ENCODE peak calls at places on chromosomes 2 and 18, in ten cellular contexts. U, M, H, X, R, L, J, V, G and T are unnamed samples.

GRCh38 chr2:28420717-28421116 is 28.1 kb downstream of the FOSL2 start:
- DNase-seq in U (no peak), M (no peak), H (no peak), X (no peak), R (no peak), L (no peak), J (no peak), V (no peak), G (no peak), T (no peak)

GRCh38 chr2:160220001-160220400 is 19.9 kb upstream of the ITGB6 start:
- DNase-seq in U (no peak), M (no peak), H (no peak), X (no peak), R (no peak), L (no peak), J (no peak), V (no peak), G (no peak), T (no peak)

GRCh38 chr2:233553366-233553765 is 13.2 kb downstream of the USP40 start:
- DNase-seq in U (no peak), M (no peak), H (no peak), X (no peak), R (peak), L (no peak), J (no peak), V (no peak), G (no peak), T (no peak)

GRCh38 chr2:160581035-160581434 is 87.4 kb upstream of the RBMS1 start:
- DNase-seq in U (no peak), M (no peak), H (no peak), X (no peak), R (peak), L (peak), J (no peak), V (no peak), G (no peak), T (peak)

GRCh38 chr2:44121899-44122298 is 46.8 kb upstream of the PPM1B start:
- DNase-seq in U (no peak), M (no peak), H (no peak), X (no peak), R (no peak), L (no peak), J (no peak), V (no peak), G (no peak), T (no peak)

GRCh38 chr2:160174322-160174721 is 25.8 kb downstream of the ITGB6 start:
- DNase-seq in U (no peak), M (no peak), H (no peak), X (no peak), R (no peak), L (no peak), J (no peak), V (no peak), G (no peak), T (no peak)

GRCh38 chr2:219186754-219187456 is 8.8 kb downstream of the RETREG2 start:
- DNase-seq in U (no peak), M (peak), H (no peak), X (no peak), R (no peak), L (no peak), J (no peak), V (no peak), G (no peak), T (no peak)

GRCh38 chr2:64987963-64988419 is 1.2 kb upstream of the SLC1A4 start:
- DNase-seq in U (no peak), M (no peak), H (no peak), X (no peak), R (peak), L (no peak), J (no peak), V (no peak), G (no peak), T (no peak)

GRCh38 chr2:152036611-152037469 is 62.0 kb downstream of the CACNB4 start:
- DNase-seq in U (peak), M (peak), H (peak), X (peak), R (peak), L (peak), J (peak), V (peak), G (peak), T (peak)

GRCh38 chr2:62038980-62039771 is 133.7 kb downstream of the COMMD1 start:
- DNase-seq in U (no peak), M (no peak), H (no peak), X (no peak), R (peak), L (peak), J (no peak), V (no peak), G (peak), T (peak)

GRCh38 chr2:105487142-105488069 is 88.6 kb upstream of the FHL2 start:
- DNase-seq in U (no peak), M (no peak), H (no peak), X (no peak), R (peak), L (peak), J (peak), V (peak), G (no peak), T (peak)

GRCh38 chr2:149040451-149040850 is 2.0 kb downstream of the LYPD6B start:
- DNase-seq in U (no peak), M (peak), H (no peak), X (no peak), R (peak), L (no peak), J (no peak), V (no peak), G (no peak), T (peak)

GRCh38 chr18:60064271-60064670 is 164.5 kb downstream of the PMAIP1 start:
- DNase-seq in U (no peak), M (no peak), H (no peak), X (no peak), R (no peak), L (peak), J (no peak), V (no peak), G (no peak), T (peak)

GRCh38 chr2:183070942-183071844 is 7.4 kb upstream of the DUSP19 start:
- DNase-seq in U (no peak), M (no peak), H (peak), X (no peak), R (peak), L (peak), J (peak), V (no peak), G (no peak), T (peak)

GRCh38 chr2:132275396-132275795 is 113.6 kb upstream of the ANKRD30BL start:
- DNase-seq in U (no peak), M (no peak), H (no peak), X (no peak), R (no peak), L (no peak), J (no peak), V (no peak), G (no peak), T (no peak)

GRCh38 chr18:58005885-58006523 is 38.0 kb upstream of the NEDD4L start:
- DNase-seq in U (no peak), M (no peak), H (no peak), X (no peak), R (peak), L (peak), J (no peak), V (no peak), G (no peak), T (peak)

GRCh38 chr2:70921031-70921430 is 14.7 kb upstream of the ATP6V1B1 start:
- DNase-seq in U (no peak), M (no peak), H (no peak), X (no peak), R (no peak), L (no peak), J (no peak), V (no peak), G (no peak), T (no peak)

GRCh38 chr18:60232541-60232940 is 140.0 kb downstream of the MC4R start:
- DNase-seq in U (no peak), M (no peak), H (no peak), X (no peak), R (peak), L (peak), J (no peak), V (no peak), G (no peak), T (no peak)

GRCh38 chr2:241680827-241681599 is 5.6 kb downstream of the DTYMK start:
- DNase-seq in U (no peak), M (no peak), H (no peak), X (no peak), R (peak), L (peak), J (no peak), V (peak), G (no peak), T (peak)

GRCh38 chr2:49002750-49003149 is 151.6 kb downstream of the FSHR start:
- DNase-seq in U (no peak), M (no peak), H (no peak), X (no peak), R (peak), L (peak), J (no peak), V (no peak), G (no peak), T (peak)

GRCh38 chr2:147331790-147332419 is 512.9 kb upstream of the ACVR2A start:
- DNase-seq in U (no peak), M (peak), H (no peak), X (peak), R (peak), L (peak), J (no peak), V (no peak), G (peak), T (peak)

GRCh38 chr18:54928236-54928635 is 31.0 kb downstream of the CCDC68 start:
- DNase-seq in U (no peak), M (no peak), H (no peak), X (no peak), R (peak), L (no peak), J (no peak), V (no peak), G (no peak), T (no peak)